ENCODE peak calls at places on chromosome 7, in five cellular contexts. One of them, this sample, is unnamed.

GRCh38 chr7:48481235-48481634 is 310.0 kb downstream of the ABCA13 start:
- DNase-seq in Peyer's patch: no peak
- DNase-seq in CD8-positive, alpha-beta T cell: no peak
- DNase-seq in transverse colon: no peak
- DNase-seq in breast epithelium: no peak
- DNase-seq in this sample: no peak

GRCh38 chr7:65976659-65977196 is 5.3 kb downstream of the GUSB start:
- DNase-seq in Peyer's patch: peak; percentile 37
- DNase-seq in CD8-positive, alpha-beta T cell: no peak
- DNase-seq in transverse colon: no peak
- DNase-seq in breast epithelium: no peak
- DNase-seq in this sample: no peak

GRCh38 chr7:31933481-31933880 is 136.7 kb downstream of the PDE1C start:
- DNase-seq in Peyer's patch: no peak
- DNase-seq in CD8-positive, alpha-beta T cell: no peak
- DNase-seq in transverse colon: no peak
- DNase-seq in breast epithelium: no peak
- DNase-seq in this sample: no peak

GRCh38 chr7:29881724-29882123 is 75.4 kb downstream of the WIPF3 start:
- DNase-seq in Peyer's patch: no peak
- DNase-seq in CD8-positive, alpha-beta T cell: no peak
- DNase-seq in transverse colon: no peak
- DNase-seq in breast epithelium: no peak
- DNase-seq in this sample: no peak

GRCh38 chr7:47221826-47222225 is 360.1 kb downstream of the TNS3 start:
- DNase-seq in Peyer's patch: no peak
- DNase-seq in CD8-positive, alpha-beta T cell: no peak
- DNase-seq in transverse colon: no peak
- DNase-seq in breast epithelium: no peak
- DNase-seq in this sample: no peak

GRCh38 chr7:43037531-43037930 is 74.9 kb upstream of the HECW1 start:
- DNase-seq in Peyer's patch: no peak
- DNase-seq in CD8-positive, alpha-beta T cell: no peak
- DNase-seq in transverse colon: no peak
- DNase-seq in breast epithelium: no peak
- DNase-seq in this sample: no peak

GRCh38 chr7:123410273-123410928 is 124.0 kb downstream of the IQUB start:
- DNase-seq in Peyer's patch: no peak
- DNase-seq in CD8-positive, alpha-beta T cell: no peak
- DNase-seq in transverse colon: no peak
- DNase-seq in breast epithelium: no peak
- DNase-seq in this sample: no peak

GRCh38 chr7:101615446-101615845 is 13.7 kb downstream of the MYL10 start:
- DNase-seq in Peyer's patch: no peak
- DNase-seq in CD8-positive, alpha-beta T cell: no peak
- DNase-seq in transverse colon: no peak
- DNase-seq in breast epithelium: no peak
- DNase-seq in this sample: no peak

GRCh38 chr7:54705436-54705835 is 53.6 kb downstream of the SEC61G start:
- DNase-seq in Peyer's patch: no peak
- DNase-seq in CD8-positive, alpha-beta T cell: no peak
- DNase-seq in transverse colon: no peak
- DNase-seq in breast epithelium: no peak
- DNase-seq in this sample: no peak

GRCh38 chr7:2483495-2483894 is 7.3 kb upstream of the GRIFIN start:
- DNase-seq in Peyer's patch: no peak
- DNase-seq in CD8-positive, alpha-beta T cell: no peak
- DNase-seq in transverse colon: no peak
- DNase-seq in breast epithelium: no peak
- DNase-seq in this sample: no peak

GRCh38 chr7:151150388-151150787 is 17.1 kb downstream of the GBX1 start:
- DNase-seq in Peyer's patch: peak; percentile 41
- DNase-seq in CD8-positive, alpha-beta T cell: no peak
- DNase-seq in transverse colon: peak; percentile 20
- DNase-seq in breast epithelium: no peak
- DNase-seq in this sample: no peak

GRCh38 chr7:139054101-139054500 is 18.3 kb upstream of the ZC3HAV1L start:
- DNase-seq in Peyer's patch: no peak
- DNase-seq in CD8-positive, alpha-beta T cell: no peak
- DNase-seq in transverse colon: no peak
- DNase-seq in breast epithelium: no peak
- DNase-seq in this sample: no peak

GRCh38 chr7:131628634-131629033 is 72.2 kb upstream of the PODXL start:
- DNase-seq in Peyer's patch: no peak
- DNase-seq in CD8-positive, alpha-beta T cell: no peak
- DNase-seq in transverse colon: no peak
- DNase-seq in breast epithelium: no peak
- DNase-seq in this sample: no peak

GRCh38 chr7:25881317-25881716 is 270.7 kb upstream of the NFE2L3 start:
- DNase-seq in Peyer's patch: no peak
- DNase-seq in CD8-positive, alpha-beta T cell: no peak
- DNase-seq in transverse colon: no peak
- DNase-seq in breast epithelium: no peak
- DNase-seq in this sample: no peak

GRCh38 chr7:150378115-150378852 is 846 bp upstream of the ZNF775 start:
- DNase-seq in Peyer's patch: peak; percentile 82
- DNase-seq in CD8-positive, alpha-beta T cell: no peak
- DNase-seq in transverse colon: peak; percentile 80
- DNase-seq in breast epithelium: peak; percentile 68
- DNase-seq in this sample: peak; percentile 42

GRCh38 chr7:157037635-157038034 is 27.2 kb upstream of the MNX1 start:
- DNase-seq in Peyer's patch: no peak
- DNase-seq in CD8-positive, alpha-beta T cell: no peak
- DNase-seq in transverse colon: no peak
- DNase-seq in breast epithelium: no peak
- DNase-seq in this sample: no peak

GRCh38 chr7:99665312-99665759 is 14.5 kb downstream of the CYP3A5 start:
- DNase-seq in Peyer's patch: no peak
- DNase-seq in CD8-positive, alpha-beta T cell: no peak
- DNase-seq in transverse colon: no peak
- DNase-seq in breast epithelium: no peak
- DNase-seq in this sample: no peak

GRCh38 chr7:158273138-158273651 is 314.4 kb downstream of the PTPRN2 start:
- DNase-seq in Peyer's patch: no peak
- DNase-seq in CD8-positive, alpha-beta T cell: no peak
- DNase-seq in transverse colon: no peak
- DNase-seq in breast epithelium: peak; percentile 6
- DNase-seq in this sample: no peak
- H3K9me3 ChIP-seq in Peyer's patch: no peaks in the 10 kb centered on the region
- H3K9me3 ChIP-seq in CD8-positive, alpha-beta T cell: no peaks in the 10 kb centered on the region
- H3K9me3 ChIP-seq in transverse colon: no peaks in the 10 kb centered on the region
- H3K9me3 ChIP-seq in breast epithelium: no peaks in the 10 kb centered on the region
- H3K9me3 ChIP-seq in this sample: no peaks in the 10 kb centered on the region

DNA sequence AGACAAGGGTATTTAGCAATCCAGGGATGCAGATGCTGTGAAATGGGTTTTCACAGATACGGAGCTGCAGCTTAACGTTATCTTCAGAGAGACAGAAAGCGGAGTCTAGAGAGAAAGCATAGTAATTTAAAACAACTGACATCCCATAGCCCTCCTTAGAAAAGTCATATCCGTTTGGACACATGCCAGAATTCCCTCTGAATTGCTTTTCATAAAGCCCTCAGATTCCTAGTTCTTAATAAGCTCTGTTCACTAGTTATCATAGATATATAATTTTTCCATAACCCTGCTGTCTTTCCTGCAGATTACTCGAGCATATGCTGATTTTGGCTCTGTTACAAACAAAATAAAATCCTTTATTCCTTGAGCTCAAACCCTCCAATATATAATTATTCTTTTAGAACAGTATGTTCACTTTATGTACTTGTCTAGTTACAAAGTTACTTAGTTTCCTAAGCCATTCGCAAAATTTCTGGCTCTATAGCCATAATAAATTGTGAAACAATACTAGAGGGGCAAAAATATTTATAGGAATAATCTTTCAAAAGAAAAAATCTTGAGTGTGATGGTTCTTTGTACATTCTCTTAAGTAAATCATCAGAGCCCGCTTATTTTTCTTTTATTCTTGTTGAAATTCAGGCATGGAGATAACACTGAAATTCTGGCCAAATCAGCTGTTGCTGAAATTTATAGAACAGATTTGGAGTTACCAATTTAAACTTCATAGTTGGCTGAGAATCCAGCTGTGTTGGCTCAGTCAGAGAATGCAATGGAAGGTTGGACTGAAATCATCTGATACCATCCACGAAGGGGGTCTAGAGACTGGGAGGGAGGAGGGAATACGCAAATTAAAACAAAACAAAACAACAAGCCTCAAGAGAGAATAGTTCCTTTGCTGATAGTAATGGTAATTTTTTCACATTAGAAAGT is 146.0 kb upstream of the TMEM196 start:
- DNase-seq in Peyer's patch: no peak
- DNase-seq in CD8-positive, alpha-beta T cell: no peak
- DNase-seq in transverse colon: no peak
- DNase-seq in breast epithelium: no peak
- DNase-seq in this sample: no peak
- H3K27ac ChIP-seq in Peyer's patch: no peak overlapping the region
- H3K27ac ChIP-seq in CD8-positive, alpha-beta T cell: no peak overlapping the region
- H3K27ac ChIP-seq in transverse colon: no peak overlapping the region
- H3K27ac ChIP-seq in breast epithelium: no peak overlapping the region
- H3K27ac ChIP-seq in this sample: no peak overlapping the region

GRCh38 chr7:883029-884021 is 7.0 kb downstream of the GET4 start:
- DNase-seq in Peyer's patch: no peak
- DNase-seq in CD8-positive, alpha-beta T cell: no peak
- DNase-seq in transverse colon: no peak
- DNase-seq in breast epithelium: no peak
- DNase-seq in this sample: no peak

GRCh38 chr7:880450-880849 is 4.1 kb downstream of the GET4 start:
- DNase-seq in Peyer's patch: no peak
- DNase-seq in CD8-positive, alpha-beta T cell: no peak
- DNase-seq in transverse colon: no peak
- DNase-seq in breast epithelium: no peak
- DNase-seq in this sample: no peak

GRCh38 chr7:884191-885003 is 8.0 kb downstream of the GET4 start:
- DNase-seq in Peyer's patch: no peak
- DNase-seq in CD8-positive, alpha-beta T cell: no peak
- DNase-seq in transverse colon: no peak
- DNase-seq in breast epithelium: no peak
- DNase-seq in this sample: no peak

GRCh38 chr7:881441-882234 is 5.3 kb downstream of the GET4 start:
- DNase-seq in Peyer's patch: no peak
- DNase-seq in CD8-positive, alpha-beta T cell: no peak
- DNase-seq in transverse colon: no peak
- DNase-seq in breast epithelium: no peak
- DNase-seq in this sample: no peak

DNA sequence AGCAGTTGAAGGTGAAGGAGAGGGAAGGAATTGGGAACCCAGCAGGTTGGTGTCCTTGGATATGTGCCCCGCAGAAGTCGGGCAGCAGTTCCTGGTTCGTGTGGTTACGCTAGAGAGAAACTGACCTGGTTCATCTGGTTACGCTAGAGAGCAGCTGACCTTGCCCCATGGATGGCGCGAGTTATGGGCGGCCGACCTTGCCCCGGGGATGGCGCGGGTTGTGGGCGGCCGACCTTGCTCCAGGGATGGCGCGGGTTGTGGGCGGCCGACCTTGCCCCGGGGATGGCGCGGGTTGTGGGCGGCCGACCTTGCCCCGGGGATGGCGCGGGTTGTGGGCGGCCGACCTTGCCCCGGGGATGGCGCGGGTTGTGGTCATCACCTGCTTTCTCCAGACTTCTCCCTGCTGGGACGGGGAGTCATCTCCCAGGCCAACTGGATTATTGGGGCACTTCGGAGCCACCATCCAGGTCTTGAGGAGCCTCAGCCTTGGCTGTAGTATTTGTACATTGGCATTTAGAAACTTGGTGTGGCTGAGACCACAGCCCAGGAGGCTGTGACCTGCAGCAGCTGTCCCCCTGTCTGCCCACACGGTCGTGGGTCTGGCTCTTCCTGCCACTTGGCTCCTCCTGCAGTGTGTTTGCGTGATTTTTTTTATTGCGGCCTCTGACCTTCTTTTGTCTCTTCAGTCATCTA is 6.1 kb downstream of the GET4 start:
- DNase-seq in Peyer's patch: no peak
- DNase-seq in CD8-positive, alpha-beta T cell: no peak
- DNase-seq in transverse colon: no peak
- DNase-seq in breast epithelium: no peak
- DNase-seq in this sample: no peak
- H3K9me3 ChIP-seq in Peyer's patch: no peaks in the 10 kb centered on the region
- H3K9me3 ChIP-seq in CD8-positive, alpha-beta T cell: no peaks in the 10 kb centered on the region
- H3K9me3 ChIP-seq in transverse colon: no peaks in the 10 kb centered on the region
- H3K9me3 ChIP-seq in breast epithelium: no peaks in the 10 kb centered on the region
- H3K9me3 ChIP-seq in this sample: no peaks in the 10 kb centered on the region

GRCh38 chr7:80632819-80633218 is 5.6 kb upstream of the CD36 start:
- DNase-seq in Peyer's patch: no peak
- DNase-seq in CD8-positive, alpha-beta T cell: no peak
- DNase-seq in transverse colon: no peak
- DNase-seq in breast epithelium: no peak
- DNase-seq in this sample: no peak
- H3K27ac ChIP-seq in Peyer's patch: no peak overlapping the region
- H3K27ac ChIP-seq in CD8-positive, alpha-beta T cell: no peak overlapping the region
- H3K27ac ChIP-seq in transverse colon: no peak overlapping the region
- H3K27ac ChIP-seq in breast epithelium: no peak overlapping the region
- H3K27ac ChIP-seq in this sample: no peak overlapping the region

GRCh38 chr7:159227433-159227832 is 82.8 kb upstream of the VIPR2 start:
- DNase-seq in Peyer's patch: no peak
- DNase-seq in CD8-positive, alpha-beta T cell: no peak
- DNase-seq in transverse colon: no peak
- DNase-seq in breast epithelium: no peak
- DNase-seq in this sample: no peak
- H3K9me3 ChIP-seq in Peyer's patch: no peaks in the 10 kb centered on the region
- H3K9me3 ChIP-seq in CD8-positive, alpha-beta T cell: no peaks in the 10 kb centered on the region
- H3K9me3 ChIP-seq in transverse colon: no peaks in the 10 kb centered on the region
- H3K9me3 ChIP-seq in breast epithelium: no peaks in the 10 kb centered on the region
- H3K9me3 ChIP-seq in this sample: no peaks in the 10 kb centered on the region

GRCh38 chr7:140315498-140316164 is 82.7 kb downstream of the SLC37A3 start:
- DNase-seq in Peyer's patch: no peak
- DNase-seq in CD8-positive, alpha-beta T cell: no peak
- DNase-seq in transverse colon: no peak
- DNase-seq in breast epithelium: no peak
- DNase-seq in this sample: no peak
- H3K27ac ChIP-seq in Peyer's patch: peak overlapping the region; percentile 68
- H3K27ac ChIP-seq in CD8-positive, alpha-beta T cell: no peak overlapping the region
- H3K27ac ChIP-seq in transverse colon: peak overlapping the region; percentile 67
- H3K27ac ChIP-seq in breast epithelium: peak overlapping the region; percentile 79
- H3K27ac ChIP-seq in this sample: no peak overlapping the region

GRCh38 chr7:19530852-19531251 is 178.0 kb downstream of the POLR1F start:
- DNase-seq in Peyer's patch: no peak
- DNase-seq in CD8-positive, alpha-beta T cell: no peak
- DNase-seq in transverse colon: no peak
- DNase-seq in breast epithelium: no peak
- DNase-seq in this sample: no peak

GRCh38 chr7:19530261-19530660 is 178.6 kb downstream of the POLR1F start:
- DNase-seq in Peyer's patch: no peak
- DNase-seq in CD8-positive, alpha-beta T cell: no peak
- DNase-seq in transverse colon: no peak
- DNase-seq in breast epithelium: no peak
- DNase-seq in this sample: no peak

GRCh38 chr7:19538036-19538435 is 170.8 kb downstream of the POLR1F start:
- DNase-seq in Peyer's patch: no peak
- DNase-seq in CD8-positive, alpha-beta T cell: no peak
- DNase-seq in transverse colon: no peak
- DNase-seq in breast epithelium: no peak
- DNase-seq in this sample: no peak

GRCh38 chr7:19533266-19533665 is 175.6 kb downstream of the POLR1F start:
- DNase-seq in Peyer's patch: no peak
- DNase-seq in CD8-positive, alpha-beta T cell: no peak
- DNase-seq in transverse colon: no peak
- DNase-seq in breast epithelium: no peak
- DNase-seq in this sample: no peak
- H3K9me3 ChIP-seq in Peyer's patch: no peaks in the 10 kb centered on the region
- H3K9me3 ChIP-seq in CD8-positive, alpha-beta T cell: peaks cover 5% of the 10 kb centered on the region
- H3K9me3 ChIP-seq in transverse colon: peaks cover 6% of the 10 kb centered on the region
- H3K9me3 ChIP-seq in breast epithelium: no peaks in the 10 kb centered on the region
- H3K9me3 ChIP-seq in this sample: no peaks in the 10 kb centered on the region

This sample was measured in CD4-positive, alpha-beta T cell.